ENCODE peak calls at places on chromosomes 5 and 9, in eight cellular contexts. One of them, this sample, is unnamed.

GRCh38 chr9:121674952-121675351 is 23.5 kb downstream of the DAB2IP start:
- DNase-seq in PC-3: peak; percentile 45
- DNase-seq in adrenal gland: no peak
- DNase-seq in iPS DF 6.9: no peak
- DNase-seq in effector memory CD4-positive, alpha-beta T cell: no peak
- DNase-seq in astrocyte of the hippocampus: peak; percentile 25
- DNase-seq in stimulated activated CD4-positive, alpha-beta T cell treated with anti-CD3 and anti-CD28 coated beads, Interleukin-2, amount 100 ng/mL, for 24 hours: no peak
- DNase-seq in fibroblast of mammary gland: peak; percentile 65
- DNase-seq in this sample: no peak

GRCh38 chr9:133545494-133546286 is 11.2 kb downstream of the ADAMTSL2 start:
- DNase-seq in PC-3: no peak
- DNase-seq in adrenal gland: peak; percentile 60
- DNase-seq in iPS DF 6.9: no peak
- DNase-seq in effector memory CD4-positive, alpha-beta T cell: no peak
- DNase-seq in astrocyte of the hippocampus: no peak
- DNase-seq in stimulated activated CD4-positive, alpha-beta T cell treated with anti-CD3 and anti-CD28 coated beads, Interleukin-2, amount 100 ng/mL, for 24 hours: no peak
- DNase-seq in fibroblast of mammary gland: no peak
- DNase-seq in this sample: no peak

GRCh38 chr5:169650701-169651331 is 13.7 kb downstream of the DOCK2 start:
- DNase-seq in PC-3: peak; percentile 70
- DNase-seq in adrenal gland: no peak
- DNase-seq in iPS DF 6.9: no peak
- DNase-seq in effector memory CD4-positive, alpha-beta T cell: no peak
- DNase-seq in astrocyte of the hippocampus: no peak
- DNase-seq in stimulated activated CD4-positive, alpha-beta T cell treated with anti-CD3 and anti-CD28 coated beads, Interleukin-2, amount 100 ng/mL, for 24 hours: no peak
- DNase-seq in fibroblast of mammary gland: peak; percentile 72
- DNase-seq in this sample: no peak

GRCh38 chr9:124137944-124138335 is 119.8 kb upstream of the NEK6 start:
- DNase-seq in PC-3: no peak
- DNase-seq in adrenal gland: no peak
- DNase-seq in iPS DF 6.9: no peak
- DNase-seq in effector memory CD4-positive, alpha-beta T cell: no peak
- DNase-seq in astrocyte of the hippocampus: no peak
- DNase-seq in stimulated activated CD4-positive, alpha-beta T cell treated with anti-CD3 and anti-CD28 coated beads, Interleukin-2, amount 100 ng/mL, for 24 hours: no peak
- DNase-seq in fibroblast of mammary gland: no peak
- DNase-seq in this sample: no peak

GRCh38 chr5:53343187-53343586 is 137.2 kb upstream of the FST start:
- DNase-seq in PC-3: peak; percentile 60
- DNase-seq in adrenal gland: no peak
- DNase-seq in iPS DF 6.9: no peak
- DNase-seq in effector memory CD4-positive, alpha-beta T cell: no peak
- DNase-seq in astrocyte of the hippocampus: peak; percentile 79
- DNase-seq in stimulated activated CD4-positive, alpha-beta T cell treated with anti-CD3 and anti-CD28 coated beads, Interleukin-2, amount 100 ng/mL, for 24 hours: no peak
- DNase-seq in fibroblast of mammary gland: peak; percentile 100
- DNase-seq in this sample: peak; percentile 89

GRCh38 chr9:86846679-86847078 is 100.6 kb downstream of the GAS1 start:
- DNase-seq in PC-3: no peak
- DNase-seq in adrenal gland: no peak
- DNase-seq in iPS DF 6.9: no peak
- DNase-seq in effector memory CD4-positive, alpha-beta T cell: no peak
- DNase-seq in astrocyte of the hippocampus: no peak
- DNase-seq in stimulated activated CD4-positive, alpha-beta T cell treated with anti-CD3 and anti-CD28 coated beads, Interleukin-2, amount 100 ng/mL, for 24 hours: no peak
- DNase-seq in fibroblast of mammary gland: peak; percentile 54
- DNase-seq in this sample: no peak

GRCh38 chr9:120937127-120937526 is 10.5 kb upstream of the TRAF1 start:
- DNase-seq in PC-3: no peak
- DNase-seq in adrenal gland: no peak
- DNase-seq in iPS DF 6.9: no peak
- DNase-seq in effector memory CD4-positive, alpha-beta T cell: no peak
- DNase-seq in astrocyte of the hippocampus: peak; percentile 36
- DNase-seq in stimulated activated CD4-positive, alpha-beta T cell treated with anti-CD3 and anti-CD28 coated beads, Interleukin-2, amount 100 ng/mL, for 24 hours: no peak
- DNase-seq in fibroblast of mammary gland: no peak
- DNase-seq in this sample: no peak

GRCh38 chr9:13113751-13114150 is 165.7 kb downstream of the MPDZ start:
- DNase-seq in PC-3: peak; percentile 14
- DNase-seq in adrenal gland: no peak
- DNase-seq in iPS DF 6.9: no peak
- DNase-seq in effector memory CD4-positive, alpha-beta T cell: no peak
- DNase-seq in astrocyte of the hippocampus: peak; percentile 14
- DNase-seq in stimulated activated CD4-positive, alpha-beta T cell treated with anti-CD3 and anti-CD28 coated beads, Interleukin-2, amount 100 ng/mL, for 24 hours: no peak
- DNase-seq in fibroblast of mammary gland: peak; percentile 29
- DNase-seq in this sample: no peak

GRCh38 chr5:37918420-37918819 is 78.6 kb upstream of the GDNF start:
- DNase-seq in PC-3: no peak
- DNase-seq in adrenal gland: peak; percentile 34
- DNase-seq in iPS DF 6.9: no peak
- DNase-seq in effector memory CD4-positive, alpha-beta T cell: no peak
- DNase-seq in astrocyte of the hippocampus: peak; percentile 11
- DNase-seq in stimulated activated CD4-positive, alpha-beta T cell treated with anti-CD3 and anti-CD28 coated beads, Interleukin-2, amount 100 ng/mL, for 24 hours: no peak
- DNase-seq in fibroblast of mammary gland: peak; percentile 16
- DNase-seq in this sample: no peak

This sample was measured in RWPE1.